ENCODE peak calls at places on chromosomes 5 and 9, in four cellular contexts. X, D, F and K are unnamed samples.

GRCh38 chr5:126359884-126360283 is 63.3 kb upstream of the GRAMD2B start:
- DNase-seq in D (no peak), F (no peak), X (no peak), K (no peak)

GRCh38 chr9:3371842-3372241 is 154.0 kb downstream of the RFX3 start:
- DNase-seq in F (no peak), X (no peak), D (no peak), K (no peak)

GRCh38 chr5:9419794-9420193 is 126.1 kb downstream of the SEMA5A start:
- DNase-seq in F (no peak), X (peak; percentile 28), D (no peak), K (no peak)

GRCh38 chr9:97525451-97525850 is 24.0 kb downstream of the TMOD1 start:
- DNase-seq in F (no peak), X (peak; percentile 20), D (no peak), K (no peak)

GRCh38 chr9:126693428-126693931 is 79.8 kb downstream of the LMX1B start:
- DNase-seq in X (no peak), D (peak; percentile 36), F (no peak), K (peak; percentile 78)

GRCh38 chr5:68347549-68347948 is 132.0 kb downstream of the PIK3R1 start:
- DNase-seq in X (peak; percentile 20), F (no peak), D (no peak), K (no peak)

GRCh38 chr5:175796536-175797499 is 74.6 kb upstream of the CPLX2 start:
- DNase-seq in X (peak; percentile 33), F (peak; percentile 77), D (peak; percentile 78), K (peak; percentile 89)

GRCh38 chr5:174724484-174725260 is at the start of gene MSX2:
- DNase-seq in D (peak; percentile 93), X (peak; percentile 85), F (peak; percentile 4), K (peak; percentile 86)

GRCh38 chr9:78622131-78622530 is 325.2 kb downstream of the PSAT1 start:
- DNase-seq in X (no peak), D (no peak), F (no peak), K (no peak)